ENCODE peak calls at places on chromosomes 13 and 19, in eight cellular contexts. N is neuronal stem cell, U is Peyer's patch, P is mammary epithelial cell, B is IMR-90, E is fibroblast of mammary gland, R is H1, D is iPS DF 6.9. Z is an unnamed sample.

GRCh38 chr13:49869514-49869913 is 66.6 kb downstream of the SPRYD7 start:
- DNase-seq in N (no peak), U (no peak), P (no peak), B (peak; percentile 36), E (peak; percentile 47), R (peak; percentile 55), D (no peak), Z (no peak)

GRCh38 chr19:19461306-19461670 is 54.1 kb downstream of the TSSK6 start:
- DNase-seq in N (no peak), U (no peak), P (no peak), B (no peak), E (no peak), R (no peak), D (no peak), Z (no peak)

GRCh38 chr13:99256709-99257108 is 1.5 kb downstream of the GPR18 start:
- DNase-seq in N (no peak), U (no peak), P (no peak), B (peak; percentile 58), E (peak; percentile 10), R (no peak), D (no peak), Z (no peak)

GRCh38 chr13:38308736-38309135 is 40.9 kb upstream of the UFM1 start:
- DNase-seq in N (no peak), U (no peak), P (peak; percentile 98), B (peak; percentile 63), E (peak; percentile 88), R (no peak), D (no peak), Z (no peak)

GRCh38 chr13:102620512-102620911 is 23.7 kb downstream of the TPP2 start:
- DNase-seq in N (no peak), U (no peak), P (no peak), B (no peak), E (no peak), R (no peak), D (no peak), Z (no peak)

GRCh38 chr19:13764821-13765394 is 586 bp downstream of the MRI1 start:
- DNase-seq in N (no peak), U (no peak), P (no peak), B (no peak), E (no peak), R (peak; percentile 55), D (no peak), Z (no peak)

GRCh38 chr19:19458110-19458816 is 52.8 kb downstream of the GATAD2A start:
- DNase-seq in N (no peak), U (peak; percentile 20), P (no peak), B (no peak), E (peak; percentile 46), R (no peak), D (no peak), Z (no peak)

GRCh38 chr13:102277286-102277685 is 124.6 kb downstream of the FGF14 start:
- DNase-seq in N (no peak), U (no peak), P (no peak), B (no peak), E (peak; percentile 70), R (no peak), D (no peak), Z (no peak)

GRCh38 chr19:12720851-12721655 is 2.7 kb downstream of the TNPO2 start:
- DNase-seq in N (no peak), U (peak; percentile 61), P (peak; percentile 21), B (no peak), E (no peak), R (peak; percentile 56), D (no peak), Z (no peak)

GRCh38 chr19:6811378-6811777 is 38.9 kb downstream of the VAV1 start:
- DNase-seq in N (no peak), U (no peak), P (no peak), B (no peak), E (no peak), R (no peak), D (no peak), Z (no peak)

GRCh38 chr19:55492362-55492944 is 4.2 kb downstream of the SSC5D start:
- DNase-seq in N (no peak), U (no peak), P (no peak), B (no peak), E (no peak), R (no peak), D (no peak), Z (no peak)

GRCh38 chr13:57644106-57644505 is 12.6 kb downstream of the PCDH17 start:
- DNase-seq in N (no peak), U (no peak), P (no peak), B (no peak), E (no peak), R (no peak), D (no peak), Z (no peak)

GRCh38 chr19:21604941-21605548 is 99.6 kb downstream of the ZNF429 start:
- DNase-seq in N (no peak), U (no peak), P (peak; percentile 78), B (no peak), E (no peak), R (no peak), D (no peak), Z (no peak)

GRCh38 chr13:42969558-42970172 is 22.4 kb downstream of the EPSTI1 start:
- DNase-seq in N (peak; percentile 76), U (peak; percentile 87), P (peak; percentile 40), B (peak; percentile 69), E (peak; percentile 73), R (peak; percentile 93), D (peak; percentile 58), Z (no peak)

GRCh38 chr13:40343550-40344269 is 322.7 kb downstream of the FOXO1 start:
- DNase-seq in N (no peak), U (no peak), P (no peak), B (no peak), E (no peak), R (no peak), D (no peak), Z (peak; percentile 13)

GRCh38 chr13:74191036-74191809 is 57.0 kb upstream of the KLF12 start:
- DNase-seq in N (peak; percentile 9), U (no peak), P (no peak), B (peak; percentile 32), E (no peak), R (no peak), D (no peak), Z (no peak)

GRCh38 chr19:55554749-55555152 is 9.4 kb upstream of the SBK3 start:
- DNase-seq in N (no peak), U (no peak), P (no peak), B (no peak), E (no peak), R (no peak), D (no peak), Z (no peak)

DNA sequence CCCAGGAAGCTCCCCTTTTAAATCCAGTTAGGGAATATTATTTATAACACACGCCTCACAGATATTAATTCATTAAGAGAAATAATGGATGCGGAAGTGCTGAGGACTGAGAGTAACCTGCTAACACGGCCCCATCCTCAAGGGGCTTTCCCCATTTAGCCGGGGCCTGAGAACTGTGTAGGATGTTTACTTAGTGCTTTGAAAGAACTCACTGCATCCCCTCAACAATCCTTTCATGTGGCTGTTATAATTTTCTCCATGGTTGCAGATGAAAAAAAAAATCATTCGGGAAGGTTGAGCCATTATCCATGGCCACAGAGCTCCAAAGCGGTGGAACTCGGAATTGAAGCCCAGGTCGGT is 98.2 kb downstream of the ING1 start:
- DNase-seq in N (no peak), U (no peak), P (no peak), B (no peak), E (no peak), R (no peak), D (no peak), Z (no peak)
- H3K4me3 ChIP-seq in N (no peak overlapping the region), U (no peak overlapping the region), P (no peak overlapping the region), B (no peak overlapping the region), E (no peak overlapping the region), R (no peak overlapping the region), D (no peak overlapping the region), Z (no peak overlapping the region)

DNA sequence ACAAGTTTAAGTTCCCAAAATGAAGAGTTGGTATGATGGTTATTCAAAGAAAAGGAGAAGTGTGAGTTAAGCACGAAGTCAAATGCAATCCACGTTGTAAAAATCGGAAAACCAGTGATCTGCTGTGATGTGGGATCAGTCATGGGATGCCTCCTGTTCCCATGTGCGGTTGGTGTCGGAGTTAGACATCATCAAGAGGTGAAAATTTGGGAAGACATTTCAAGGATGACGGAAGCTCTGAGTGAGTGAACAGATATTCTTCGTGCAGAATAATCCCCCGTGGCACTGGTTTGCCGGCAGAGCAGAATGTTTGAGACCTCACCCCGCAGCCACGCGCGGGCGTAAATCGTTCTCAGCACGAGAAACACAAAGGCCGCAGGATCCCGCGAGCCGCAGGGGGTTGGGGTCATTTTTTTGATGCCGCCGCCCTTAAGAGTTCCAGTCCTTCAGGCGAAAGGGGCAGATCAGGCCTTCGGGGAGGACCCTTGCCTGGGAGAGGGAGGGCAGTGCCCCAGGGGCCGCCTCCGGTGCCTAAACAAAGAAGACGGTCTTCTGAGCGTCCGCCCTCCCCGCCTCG is 13.7 kb upstream of the SOX1 start:
- DNase-seq in N (no peak), U (no peak), P (no peak), B (no peak), E (no peak), R (no peak), D (no peak), Z (no peak)
- H3K4me3 ChIP-seq in N (peak overlapping the region; percentile 63), U (no peak overlapping the region), P (no peak overlapping the region), B (no peak overlapping the region), E (no peak overlapping the region), R (peak overlapping the region; percentile 36), D (peak overlapping the region; percentile 13), Z (no peak overlapping the region)

GRCh38 chr19:17686027-17686511 is 2.1 kb downstream of the UNC13A start:
- DNase-seq in N (no peak), U (no peak), P (no peak), B (no peak), E (peak; percentile 31), R (no peak), D (no peak), Z (no peak)
- H3K4me3 ChIP-seq in N (peak overlapping the region; percentile 66), U (no peak overlapping the region), P (no peak overlapping the region), B (peak overlapping the region; percentile 7), E (no peak overlapping the region), R (peak overlapping the region; percentile 52), D (peak overlapping the region; percentile 93), Z (no peak overlapping the region)

GRCh38 chr19:51948979-51949378 is 21.7 kb downstream of the ZNF613 start:
- DNase-seq in N (no peak), U (no peak), P (no peak), B (peak; percentile 23), E (peak; percentile 32), R (no peak), D (no peak), Z (no peak)

GRCh38 chr19:51946602-51947001 is 19.3 kb downstream of the ZNF613 start:
- DNase-seq in N (no peak), U (no peak), P (no peak), B (no peak), E (no peak), R (no peak), D (no peak), Z (no peak)

DNA sequence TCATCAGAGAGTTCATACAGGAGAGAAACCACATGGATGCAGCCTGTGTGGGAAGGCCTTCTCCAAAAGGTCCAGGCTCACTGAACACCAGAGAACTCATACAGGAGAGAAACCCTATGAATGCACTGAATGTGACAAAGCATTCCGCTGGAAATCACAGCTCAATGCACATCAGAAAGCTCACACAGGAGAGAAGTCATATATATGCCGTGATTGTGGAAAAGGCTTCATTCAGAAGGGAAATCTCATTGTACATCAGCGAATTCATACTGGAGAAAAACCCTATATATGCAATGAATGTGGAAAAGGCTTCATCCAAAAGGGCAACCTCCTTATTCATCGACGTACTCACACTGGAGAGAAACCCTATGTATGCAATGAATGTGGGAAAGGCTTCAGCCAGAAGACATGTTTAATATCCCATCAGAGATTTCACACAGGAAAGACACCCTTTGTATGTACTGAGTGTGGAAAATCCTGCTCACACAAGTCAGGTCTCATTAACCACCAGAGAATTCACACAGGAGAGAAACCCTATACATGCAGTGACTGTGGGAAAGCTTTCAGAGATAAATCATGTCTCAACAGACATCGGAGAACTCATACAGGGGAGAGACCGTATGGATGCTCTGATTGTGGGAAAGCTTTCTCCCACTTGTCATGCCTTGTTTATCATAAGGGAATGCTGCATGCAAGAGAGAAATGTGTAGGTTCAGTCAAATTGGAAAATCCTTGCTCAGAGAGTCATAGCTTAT is 17.7 kb downstream of the ZNF613 start:
- DNase-seq in N (no peak), U (no peak), P (no peak), B (no peak), E (peak; percentile 16), R (no peak), D (no peak), Z (no peak)
- H3K4me3 ChIP-seq in N (no peak overlapping the region), U (no peak overlapping the region), P (no peak overlapping the region), B (no peak overlapping the region), E (no peak overlapping the region), R (no peak overlapping the region), D (no peak overlapping the region), Z (no peak overlapping the region)